ENCODE peak calls at places on chromosome 7, in nine cellular contexts. Y is breast epithelium; R is uterus; X is stimulated activated CD8-positive, alpha-beta memory T cell treated with anti-CD3 and anti-CD28 coated beads, Interleukin-15, amount 100 ng/mL, for 24 hours; O is adrenal gland; K is endothelial cell; W is stimulated activated CD4-positive, alpha-beta T cell treated with anti-CD3 and anti-CD28 coated beads, Interleukin-4, amount 100 ng/mL, for 1 hour; A is Caki2; I is NCI-H1092. Q is an unnamed sample.

GRCh38 chr7:84364708-84365107 is 170.1 kb upstream of the SEMA3A start:
- DNase-seq in Y (no peak), R (no peak), X (no peak), O (no peak), K (no peak), W (no peak), A (peak), I (no peak), Q (no peak)

GRCh38 chr7:45646207-45646821 is 72.1 kb downstream of the ADCY1 start:
- DNase-seq in Y (no peak), R (no peak), X (no peak), O (peak), K (no peak), W (no peak), A (no peak), I (no peak), Q (no peak)

GRCh38 chr7:2567663-2568238 is 9.0 kb downstream of the IQCE start:
- DNase-seq in Y (no peak), R (peak), X (no peak), O (peak), K (peak), W (no peak), A (no peak), I (peak), Q (no peak)

GRCh38 chr7:132179681-132180080 is 396.6 kb downstream of the PLXNA4 start:
- DNase-seq in Y (no peak), R (no peak), X (no peak), O (no peak), K (no peak), W (no peak), A (no peak), I (no peak), Q (no peak)

GRCh38 chr7:970744-971143 is 4.6 kb downstream of the COX19 start:
- DNase-seq in Y (no peak), R (no peak), X (no peak), O (no peak), K (no peak), W (no peak), A (no peak), I (no peak), Q (no peak)

GRCh38 chr7:41297167-41297566 is 405.7 kb downstream of the INHBA start:
- DNase-seq in Y (no peak), R (no peak), X (no peak), O (no peak), K (no peak), W (no peak), A (no peak), I (no peak), Q (no peak)

GRCh38 chr7:77537136-77537594 is at the start of gene PTPN12:
- DNase-seq in Y (no peak), R (peak), X (no peak), O (no peak), K (no peak), W (no peak), A (no peak), I (peak), Q (peak)

GRCh38 chr7:98470131-98470985 is 69.5 kb upstream of the BAIAP2L1 start:
- DNase-seq in Y (no peak), R (no peak), X (no peak), O (peak), K (peak), W (peak), A (peak), I (no peak), Q (no peak)

GRCh38 chr7:20241491-20242261 is 24.5 kb upstream of the MACC1 start:
- DNase-seq in Y (peak), R (no peak), X (no peak), O (no peak), K (no peak), W (no peak), A (peak), I (no peak), Q (no peak)

GRCh38 chr7:128708235-128708634 is 30.9 kb upstream of the CALU start:
- DNase-seq in Y (no peak), R (no peak), X (no peak), O (no peak), K (no peak), W (no peak), A (no peak), I (no peak), Q (no peak)

GRCh38 chr7:117230276-117231046 is 92.4 kb downstream of the WNT2 start:
- DNase-seq in Y (no peak), R (no peak), X (no peak), O (no peak), K (no peak), W (no peak), A (no peak), I (no peak), Q (no peak)

GRCh38 chr7:25716421-25716820 is 435.6 kb upstream of the NFE2L3 start:
- DNase-seq in Y (no peak), R (no peak), X (no peak), O (no peak), K (no peak), W (no peak), A (peak), I (no peak), Q (no peak)

GRCh38 chr7:47534322-47535032 is 47.4 kb downstream of the TNS3 start:
- DNase-seq in Y (no peak), R (no peak), X (no peak), O (no peak), K (no peak), W (no peak), A (no peak), I (no peak), Q (no peak)

GRCh38 chr7:47320296-47320695 is 261.6 kb downstream of the TNS3 start:
- DNase-seq in Y (no peak), R (no peak), X (no peak), O (no peak), K (no peak), W (no peak), A (no peak), I (no peak), Q (no peak)

GRCh38 chr7:15685358-15686181 is 913 bp downstream of the MEOX2 start:
- DNase-seq in Y (no peak), R (peak), X (no peak), O (no peak), K (peak), W (no peak), A (peak), I (peak), Q (no peak)

GRCh38 chr7:41476117-41476803 is 226.6 kb downstream of the INHBA start:
- DNase-seq in Y (no peak), R (no peak), X (no peak), O (no peak), K (no peak), W (no peak), A (no peak), I (no peak), Q (no peak)

GRCh38 chr7:156897673-156898072 is 4.7 kb upstream of the LMBR1 start:
- DNase-seq in Y (no peak), R (no peak), X (no peak), O (peak), K (no peak), W (no peak), A (peak), I (no peak), Q (no peak)

GRCh38 chr7:157851501-157852067 is 514.8 kb downstream of the DNAJB6 start:
- DNase-seq in Y (peak), R (no peak), X (peak), O (peak), K (no peak), W (peak), A (no peak), I (no peak), Q (no peak)

GRCh38 chr7:124679826-124680225 is 85.8 kb downstream of the GPR37 start:
- DNase-seq in Y (no peak), R (no peak), X (no peak), O (no peak), K (no peak), W (no peak), A (no peak), I (no peak), Q (no peak)

GRCh38 chr7:95545666-95546065 is 50.6 kb downstream of the PDK4 start:
- DNase-seq in Y (no peak), R (no peak), X (no peak), O (no peak), K (no peak), W (no peak), A (no peak), I (no peak), Q (no peak)

GRCh38 chr7:67716729-67717128 is 720.1 kb downstream of the TYW1 start:
- DNase-seq in Y (no peak), R (no peak), X (no peak), O (no peak), K (no peak), W (no peak), A (peak), I (no peak), Q (no peak)

GRCh38 chr7:79837915-79838314 is 296.7 kb upstream of the GNAI1 start:
- DNase-seq in Y (no peak), R (no peak), X (no peak), O (no peak), K (no peak), W (no peak), A (no peak), I (no peak), Q (no peak)

GRCh38 chr7:157542669-157543021 is 205.8 kb downstream of the DNAJB6 start:
- DNase-seq in Y (no peak), R (no peak), X (no peak), O (no peak), K (no peak), W (no peak), A (no peak), I (no peak), Q (no peak)

GRCh38 chr7:91266067-91266930 is 2.1 kb downstream of the FZD1 start:
- DNase-seq in Y (peak), R (no peak), X (no peak), O (no peak), K (peak), W (no peak), A (no peak), I (no peak), Q (no peak)

GRCh38 chr7:31747553-31747952 is 60.5 kb downstream of the PPP1R17 start:
- DNase-seq in Y (no peak), R (no peak), X (no peak), O (no peak), K (no peak), W (no peak), A (peak), I (no peak), Q (no peak)

GRCh38 chr7:157299613-157300405 is 37.0 kb upstream of the DNAJB6 start:
- DNase-seq in Y (no peak), R (no peak), X (no peak), O (no peak), K (no peak), W (no peak), A (peak), I (no peak), Q (no peak)

GRCh38 chr7:36207451-36208291 is 54.6 kb downstream of the EEPD1 start:
- DNase-seq in Y (peak), R (peak), X (no peak), O (peak), K (no peak), W (no peak), A (peak), I (no peak), Q (no peak)

GRCh38 chr7:81161459-81162075 is 242.7 kb upstream of the SEMA3C start:
- DNase-seq in Y (no peak), R (no peak), X (no peak), O (no peak), K (no peak), W (no peak), A (peak), I (no peak), Q (no peak)

GRCh38 chr7:7719235-7719634 is 828 bp upstream of the RPA3 start:
- DNase-seq in Y (peak), R (peak), X (no peak), O (peak), K (no peak), W (peak), A (peak), I (peak), Q (no peak)

GRCh38 chr7:48384180-48384752 is 213.0 kb downstream of the ABCA13 start:
- DNase-seq in Y (no peak), R (no peak), X (no peak), O (no peak), K (no peak), W (no peak), A (no peak), I (no peak), Q (no peak)

Q was measured in D721Med.